ENCODE peak calls at places on chromosomes 16 and 17, in eight cellular contexts. One of them, this sample, is unnamed.

GRCh38 chr17:72632026-72632684 is 460.3 kb downstream of the SLC39A11 start:
- DNase-seq in tibial artery: no peak
- DNase-seq in progenitor cell of endocrine pancreas: no peak
- DNase-seq in activated naive CD4-positive, alpha-beta T cell: no peak
- DNase-seq in K562: no peak
- DNase-seq in DMS 273 treated with DMSO at 0.1 percent for 48 hours: no peak
- DNase-seq in sigmoid colon: no peak
- DNase-seq in CMK: no peak
- DNase-seq in this sample: peak; percentile 24

GRCh38 chr16:22969567-22969966 is 155.6 kb downstream of the HS3ST2 start:
- DNase-seq in tibial artery: no peak
- DNase-seq in progenitor cell of endocrine pancreas: no peak
- DNase-seq in activated naive CD4-positive, alpha-beta T cell: no peak
- DNase-seq in K562: no peak
- DNase-seq in DMS 273 treated with DMSO at 0.1 percent for 48 hours: no peak
- DNase-seq in sigmoid colon: no peak
- DNase-seq in CMK: no peak
- DNase-seq in this sample: no peak

GRCh38 chr17:70239391-70239826 is 70.1 kb downstream of the KCNJ2 start:
- DNase-seq in tibial artery: no peak
- DNase-seq in progenitor cell of endocrine pancreas: no peak
- DNase-seq in activated naive CD4-positive, alpha-beta T cell: no peak
- DNase-seq in K562: no peak
- DNase-seq in DMS 273 treated with DMSO at 0.1 percent for 48 hours: no peak
- DNase-seq in sigmoid colon: no peak
- DNase-seq in CMK: no peak
- DNase-seq in this sample: no peak

GRCh38 chr16:7597677-7598076 is 265.0 kb downstream of the RBFOX1 start:
- DNase-seq in tibial artery: no peak
- DNase-seq in progenitor cell of endocrine pancreas: no peak
- DNase-seq in activated naive CD4-positive, alpha-beta T cell: no peak
- DNase-seq in K562: no peak
- DNase-seq in DMS 273 treated with DMSO at 0.1 percent for 48 hours: no peak
- DNase-seq in sigmoid colon: no peak
- DNase-seq in CMK: no peak
- DNase-seq in this sample: no peak

GRCh38 chr17:64174686-64175456 is 44.9 kb upstream of the ERN1 start:
- DNase-seq in tibial artery: peak; percentile 66
- DNase-seq in progenitor cell of endocrine pancreas: no peak
- DNase-seq in activated naive CD4-positive, alpha-beta T cell: no peak
- DNase-seq in K562: no peak
- DNase-seq in DMS 273 treated with DMSO at 0.1 percent for 48 hours: peak; percentile 66
- DNase-seq in sigmoid colon: no peak
- DNase-seq in CMK: no peak
- DNase-seq in this sample: no peak

GRCh38 chr16:21283521-21284289 is 5.6 kb upstream of the CRYM start:
- DNase-seq in tibial artery: peak; percentile 49
- DNase-seq in progenitor cell of endocrine pancreas: peak; percentile 62
- DNase-seq in activated naive CD4-positive, alpha-beta T cell: no peak
- DNase-seq in K562: no peak
- DNase-seq in DMS 273 treated with DMSO at 0.1 percent for 48 hours: peak; percentile 23
- DNase-seq in sigmoid colon: peak; percentile 75
- DNase-seq in CMK: no peak
- DNase-seq in this sample: no peak

GRCh38 chr16:19329932-19330331 is 44.4 kb downstream of the CLEC19A start:
- DNase-seq in tibial artery: no peak
- DNase-seq in progenitor cell of endocrine pancreas: no peak
- DNase-seq in activated naive CD4-positive, alpha-beta T cell: no peak
- DNase-seq in K562: no peak
- DNase-seq in DMS 273 treated with DMSO at 0.1 percent for 48 hours: no peak
- DNase-seq in sigmoid colon: no peak
- DNase-seq in CMK: no peak
- DNase-seq in this sample: no peak

GRCh38 chr17:45147581-45148182 is 593 bp upstream of the HEXIM1 start:
- DNase-seq in tibial artery: peak; percentile 77
- DNase-seq in progenitor cell of endocrine pancreas: no peak
- DNase-seq in activated naive CD4-positive, alpha-beta T cell: peak; percentile 50
- DNase-seq in K562: no peak
- DNase-seq in DMS 273 treated with DMSO at 0.1 percent for 48 hours: peak; percentile 90
- DNase-seq in sigmoid colon: peak; percentile 93
- DNase-seq in CMK: peak; percentile 90
- DNase-seq in this sample: peak; percentile 92

GRCh38 chr16:11526921-11527320 is 59.8 kb downstream of the LITAF start:
- DNase-seq in tibial artery: no peak
- DNase-seq in progenitor cell of endocrine pancreas: no peak
- DNase-seq in activated naive CD4-positive, alpha-beta T cell: no peak
- DNase-seq in K562: no peak
- DNase-seq in DMS 273 treated with DMSO at 0.1 percent for 48 hours: no peak
- DNase-seq in sigmoid colon: no peak
- DNase-seq in CMK: no peak
- DNase-seq in this sample: no peak

GRCh38 chr16:72561-73537 is at the start of gene RHBDF1:
- DNase-seq in tibial artery: no peak
- DNase-seq in progenitor cell of endocrine pancreas: peak; percentile 53
- DNase-seq in activated naive CD4-positive, alpha-beta T cell: no peak
- DNase-seq in K562: peak; percentile 85
- DNase-seq in DMS 273 treated with DMSO at 0.1 percent for 48 hours: no peak
- DNase-seq in sigmoid colon: peak; percentile 84
- DNase-seq in CMK: no peak
- DNase-seq in this sample: no peak

GRCh38 chr16:17591655-17592405 is 121.1 kb upstream of the XYLT1 start:
- DNase-seq in tibial artery: no peak
- DNase-seq in progenitor cell of endocrine pancreas: no peak
- DNase-seq in activated naive CD4-positive, alpha-beta T cell: no peak
- DNase-seq in K562: no peak
- DNase-seq in DMS 273 treated with DMSO at 0.1 percent for 48 hours: no peak
- DNase-seq in sigmoid colon: no peak
- DNase-seq in CMK: no peak
- DNase-seq in this sample: no peak

GRCh38 chr16:70750893-70751467 is 50.0 kb downstream of the VAC14 start:
- DNase-seq in tibial artery: peak; percentile 86
- DNase-seq in progenitor cell of endocrine pancreas: no peak
- DNase-seq in activated naive CD4-positive, alpha-beta T cell: no peak
- DNase-seq in K562: no peak
- DNase-seq in DMS 273 treated with DMSO at 0.1 percent for 48 hours: no peak
- DNase-seq in sigmoid colon: peak; percentile 95
- DNase-seq in CMK: no peak
- DNase-seq in this sample: no peak

GRCh38 chr16:86480444-86480843 is 29.9 kb upstream of the FOXF1 start:
- DNase-seq in tibial artery: no peak
- DNase-seq in progenitor cell of endocrine pancreas: no peak
- DNase-seq in activated naive CD4-positive, alpha-beta T cell: no peak
- DNase-seq in K562: no peak
- DNase-seq in DMS 273 treated with DMSO at 0.1 percent for 48 hours: no peak
- DNase-seq in sigmoid colon: no peak
- DNase-seq in CMK: no peak
- DNase-seq in this sample: no peak

GRCh38 chr16:11224894-11225676 is 30.9 kb downstream of the SOCS1 start:
- DNase-seq in tibial artery: no peak
- DNase-seq in progenitor cell of endocrine pancreas: no peak
- DNase-seq in activated naive CD4-positive, alpha-beta T cell: peak; percentile 65
- DNase-seq in K562: no peak
- DNase-seq in DMS 273 treated with DMSO at 0.1 percent for 48 hours: no peak
- DNase-seq in sigmoid colon: no peak
- DNase-seq in CMK: no peak
- DNase-seq in this sample: no peak

GRCh38 chr16:50538411-50539052 is 9.7 kb upstream of the NKD1 start:
- DNase-seq in tibial artery: no peak
- DNase-seq in progenitor cell of endocrine pancreas: no peak
- DNase-seq in activated naive CD4-positive, alpha-beta T cell: no peak
- DNase-seq in K562: no peak
- DNase-seq in DMS 273 treated with DMSO at 0.1 percent for 48 hours: no peak
- DNase-seq in sigmoid colon: no peak
- DNase-seq in CMK: no peak
- DNase-seq in this sample: no peak